ENCODE peak calls at places on chromosome X, in four cellular contexts. P, C, H and M are unnamed samples.

GRCh38 chrX:95427389-95427788 is 1257.3 kb upstream of the DIAPH2 start:
- DNase-seq in P (no peak), C (no peak), H (peak), M (no peak)

GRCh38 chrX:105821471-105822081 is 763 bp upstream of the NRK start:
- DNase-seq in P (peak), C (peak), H (peak), M (peak)

GRCh38 chrX:20265221-20265725 is 1.4 kb downstream of the RPS6KA3 start:
- DNase-seq in P (peak), C (peak), H (peak), M (peak)

GRCh38 chrX:28549839-28550238 is 37.4 kb upstream of the IL1RAPL1 start:
- DNase-seq in P (peak), C (no peak), H (peak), M (no peak)

GRCh38 chrX:132676102-132676501 is 187.3 kb upstream of the MBNL3 start:
- DNase-seq in P (no peak), C (no peak), H (peak), M (no peak)

GRCh38 chrX:81378550-81378949 is 176.6 kb downstream of the SH3BGRL start:
- DNase-seq in P (no peak), C (no peak), H (no peak), M (no peak)

GRCh38 chrX:17237146-17237545 is 137.9 kb upstream of the NHS start:
- DNase-seq in P (no peak), C (no peak), H (no peak), M (no peak)

GRCh38 chrX:126552313-126553022 is at the start of gene DCAF12L1:
- DNase-seq in P (peak), C (no peak), H (no peak), M (peak)

GRCh38 chrX:105564536-105564935 is 257.8 kb upstream of the NRK start:
- DNase-seq in P (no peak), C (no peak), H (peak), M (no peak)

GRCh38 chrX:47483310-47484268 is 567 bp upstream of the ZNF41 start:
- DNase-seq in P (no peak), C (peak), H (peak), M (no peak)

GRCh38 chrX:109485470-109486340 is 3.8 kb upstream of the GUCY2F start:
- DNase-seq in P (peak), C (peak), H (peak), M (no peak)

GRCh38 chrX:1020634-1021166 is 191.7 kb downstream of the CRLF2 start:
- DNase-seq in P (no peak), C (no peak), H (no peak), M (no peak)

GRCh38 chrX:50751091-50751490 is 62.9 kb downstream of the SHROOM4 start:
- DNase-seq in P (no peak), C (no peak), H (no peak), M (no peak)

GRCh38 chrX:148588649-148589310 is 88.4 kb downstream of the AFF2 start:
- DNase-seq in P (no peak), C (no peak), H (no peak), M (no peak)

GRCh38 chrX:73448379-73448778 is 1.5 kb downstream of the CDX4 start:
- DNase-seq in P (peak), C (no peak), H (no peak), M (no peak)

GRCh38 chrX:51461053-51462050 is 35.0 kb downstream of the NUDT11 start:
- DNase-seq in P (peak), C (peak), H (peak), M (no peak)

GRCh38 chrX:13285229-13285628 is 34.6 kb downstream of the ATXN3L start:
- DNase-seq in P (no peak), C (no peak), H (no peak), M (no peak)

GRCh38 chrX:129622757-129623301 is 31.9 kb downstream of the APLN start:
- DNase-seq in P (peak), C (no peak), H (no peak), M (no peak)

GRCh38 chrX:132227383-132228112 is 8.3 kb upstream of the RAP2C start:
- DNase-seq in P (no peak), C (no peak), H (no peak), M (no peak)

GRCh38 chrX:24982306-24982965 is 33.3 kb downstream of the ARX start:
- DNase-seq in P (no peak), C (no peak), H (no peak), M (no peak)

GRCh38 chrX:154594491-154594890 is 9.6 kb downstream of the CTAG1A start:
- DNase-seq in P (no peak), C (no peak), H (no peak), M (no peak)

GRCh38 chrX:105876658-105877057 is 54.3 kb downstream of the NRK start:
- DNase-seq in P (no peak), C (no peak), H (peak), M (no peak)

GRCh38 chrX:46913710-46914109 is 1.5 kb downstream of the JADE3 start:
- DNase-seq in P (no peak), C (peak), H (peak), M (peak)

GRCh38 chrX:131626681-131627296 is 82.9 kb downstream of the OR13H1 start:
- DNase-seq in P (no peak), C (peak), H (peak), M (no peak)

GRCh38 chrX:1902901-1903379 is 288.1 kb downstream of the ASMT start:
- DNase-seq in P (no peak), C (no peak), H (no peak), M (no peak)

GRCh38 chrX:13598877-13599276 is 29.5 kb downstream of the EGFL6 start:
- DNase-seq in P (no peak), C (peak), H (peak), M (no peak)

GRCh38 chrX:130024127-130024526 is 41.7 kb downstream of the BCORL1 start:
- DNase-seq in P (peak), C (peak), H (peak), M (peak)

GRCh38 chrX:9458516-9459078 is 6.3 kb upstream of the TBL1X start:
- DNase-seq in P (no peak), C (no peak), H (no peak), M (no peak)

GRCh38 chrX:86349115-86349514 is 200.9 kb downstream of the DACH2 start:
- DNase-seq in P (peak), C (no peak), H (no peak), M (no peak)

GRCh38 chrX:100973411-100973810 is 3.9 kb downstream of the ARL13A start:
- DNase-seq in P (no peak), C (no peak), H (peak), M (no peak)

GRCh38 chrX:115147220-115147619 is 42.0 kb upstream of the RBMXL3 start:
- DNase-seq in P (no peak), C (peak), H (peak), M (no peak)

GRCh38 chrX:37472836-37473235 is 98.6 kb upstream of the LANCL3 start:
- DNase-seq in P (no peak), C (no peak), H (no peak), M (no peak)

GRCh38 chrX:20037182-20037581 is 46.3 kb upstream of the BCLAF3 start:
- DNase-seq in P (no peak), C (no peak), H (no peak), M (no peak)

GRCh38 chrX:151982217-151982616 is 7.7 kb upstream of the GABRE start:
- DNase-seq in P (no peak), C (no peak), H (peak), M (no peak)

GRCh38 chrX:132330156-132330729 is 111.0 kb upstream of the RAP2C start:
- DNase-seq in P (no peak), C (no peak), H (no peak), M (no peak)

GRCh38 chrX:111270339-111270738 is at the start of gene CAPN6:
- DNase-seq in P (peak), C (no peak), H (peak), M (peak)

GRCh38 chrX:31500920-31501319 is 429.1 kb upstream of the FTHL17 start:
- DNase-seq in P (no peak), C (no peak), H (no peak), M (no peak)

GRCh38 chrX:53256446-53257041 is 24.8 kb downstream of the IQSEC2 start:
- DNase-seq in P (peak), C (peak), H (no peak), M (no peak)

GRCh38 chrX:129769467-129770154 is 10.1 kb upstream of the SASH3 start:
- DNase-seq in P (no peak), C (no peak), H (no peak), M (no peak)

DNA sequence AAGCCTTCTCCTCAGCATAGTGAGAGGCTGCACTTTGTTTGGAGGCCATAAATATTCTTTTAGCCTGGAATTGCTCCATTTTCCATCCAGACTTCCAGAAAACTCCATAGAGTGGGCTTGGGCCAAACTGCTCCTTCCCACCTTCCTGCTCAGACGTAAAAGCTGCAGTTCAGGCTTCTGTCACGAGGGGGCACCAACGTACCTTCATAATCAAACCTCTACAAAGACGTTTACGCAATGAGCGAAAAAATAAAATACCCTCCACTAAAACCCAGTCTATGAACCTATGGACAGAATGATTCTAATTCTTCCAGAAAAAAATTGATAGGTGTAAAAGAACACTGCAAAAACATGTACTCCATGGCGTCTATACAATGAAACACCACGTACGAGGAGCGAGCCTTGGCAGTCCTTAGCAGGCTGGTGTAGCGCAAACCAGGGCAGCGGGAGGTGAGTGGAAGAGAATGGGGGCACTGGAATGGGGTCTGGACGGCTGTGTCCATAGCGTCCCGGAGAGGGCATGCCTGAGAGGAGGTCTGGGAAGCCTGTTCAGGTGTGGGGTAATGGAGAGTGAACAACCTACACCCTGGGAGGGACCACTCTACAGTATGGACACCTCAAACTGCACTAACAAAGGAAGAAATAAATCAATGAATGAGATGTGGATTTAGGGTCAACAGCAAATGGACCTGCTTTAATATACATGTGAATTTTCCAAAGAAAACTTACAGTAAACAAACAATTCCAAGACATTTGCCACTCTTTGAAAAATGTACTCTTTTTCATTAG is 14.3 kb upstream of the RAB40A start:
- DNase-seq in P (peak), C (peak), H (peak), M (peak)
- H3K9ac ChIP-seq in P (no peak), C (no peak), H (peak), M (peak)

DNA sequence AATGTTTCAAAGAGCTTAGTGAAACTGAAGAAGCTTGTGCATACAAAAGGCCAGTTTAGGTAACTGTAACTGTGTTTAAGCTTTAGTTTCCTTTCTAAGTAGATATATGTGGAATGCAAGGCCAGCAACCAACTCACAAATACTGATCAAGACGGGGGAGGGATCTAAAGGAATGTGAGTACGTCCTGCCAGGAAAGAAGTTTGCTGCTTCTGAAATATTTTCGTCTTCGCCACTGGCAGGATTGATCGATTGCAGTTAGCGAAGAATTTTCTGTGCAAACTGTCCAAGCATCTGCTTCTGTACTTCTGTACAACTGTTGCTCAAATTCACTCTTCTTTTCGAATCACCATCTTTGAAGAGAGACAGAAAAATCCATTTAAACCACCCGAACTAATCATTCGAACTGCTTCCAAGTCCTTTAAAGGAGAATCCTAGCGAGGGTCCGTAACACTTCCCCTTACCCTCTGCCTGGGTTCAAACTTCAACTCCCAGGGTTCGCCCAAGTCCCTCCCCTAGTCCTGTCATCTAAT is 373 bp upstream of the INTS6L start:
- DNase-seq in P (no peak), C (no peak), H (no peak), M (no peak)
- H3K27ac ChIP-seq in P (no peak), C (no peak), H (no peak), M (peak)

DNA sequence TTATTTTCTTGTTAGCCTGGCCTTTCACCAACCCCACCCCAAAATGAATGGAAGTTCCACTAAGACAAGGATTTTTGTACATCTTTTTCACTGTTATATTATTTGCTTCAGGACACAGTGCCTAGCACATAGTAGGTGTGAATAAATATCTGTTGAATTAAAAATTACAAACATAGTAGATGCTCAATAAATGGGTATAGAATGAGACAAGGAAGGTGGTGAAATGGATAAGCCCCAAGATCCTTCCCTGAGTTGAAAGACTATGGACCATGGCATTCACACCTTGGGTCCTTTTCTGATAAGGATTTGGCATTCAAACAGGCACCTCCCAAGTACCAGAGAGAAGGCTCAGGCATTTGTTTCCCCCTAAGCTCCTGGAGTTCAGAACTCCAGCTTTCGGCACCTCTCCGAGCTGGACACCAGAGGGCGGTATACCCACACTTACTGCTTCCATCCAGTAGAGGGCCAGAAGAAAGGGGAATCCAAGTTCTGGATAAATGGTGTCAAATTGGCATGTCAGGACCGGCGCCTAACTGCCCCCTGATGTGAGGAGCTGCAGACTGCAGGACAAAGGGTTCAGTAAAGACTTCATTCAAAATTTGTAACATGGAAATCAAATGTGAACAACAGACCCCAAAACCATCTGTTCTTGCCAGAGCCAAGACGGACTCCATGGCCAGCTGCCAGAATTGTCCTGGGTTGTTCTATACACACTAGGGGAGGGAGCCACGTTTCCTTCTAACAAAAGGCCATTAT is 193.0 kb downstream of the GPC3 start:
- DNase-seq in P (peak), C (peak), H (peak), M (peak)
- H3K9ac ChIP-seq in P (no peak), C (no peak), H (no peak), M (no peak)

GRCh38 chrX:70434352-70434866 is 10.2 kb upstream of the DLG3 start:
- DNase-seq in P (peak), C (peak), H (peak), M (peak)
- H3K27ac ChIP-seq in P (no peak), C (peak), H (peak), M (peak)

GRCh38 chrX:49163555-49164419 is 1.2 kb downstream of the MAGIX start:
- DNase-seq in P (peak), C (peak), H (peak), M (peak)
- H3K9ac ChIP-seq in P (no peak), C (peak), H (peak), M (no peak)

GRCh38 chrX:107731831-107732502 is 43.6 kb downstream of the TSC22D3 start:
- DNase-seq in P (peak), C (peak), H (peak), M (peak)

GRCh38 chrX:107728342-107729099 is 47.1 kb downstream of the TSC22D3 start:
- DNase-seq in P (no peak), C (no peak), H (no peak), M (no peak)

GRCh38 chrX:107730298-107730655 is 45.3 kb downstream of the TSC22D3 start:
- DNase-seq in P (no peak), C (no peak), H (no peak), M (no peak)

GRCh38 chrX:107730991-107731766 is 44.4 kb downstream of the TSC22D3 start:
- DNase-seq in P (no peak), C (no peak), H (peak), M (no peak)

DNA sequence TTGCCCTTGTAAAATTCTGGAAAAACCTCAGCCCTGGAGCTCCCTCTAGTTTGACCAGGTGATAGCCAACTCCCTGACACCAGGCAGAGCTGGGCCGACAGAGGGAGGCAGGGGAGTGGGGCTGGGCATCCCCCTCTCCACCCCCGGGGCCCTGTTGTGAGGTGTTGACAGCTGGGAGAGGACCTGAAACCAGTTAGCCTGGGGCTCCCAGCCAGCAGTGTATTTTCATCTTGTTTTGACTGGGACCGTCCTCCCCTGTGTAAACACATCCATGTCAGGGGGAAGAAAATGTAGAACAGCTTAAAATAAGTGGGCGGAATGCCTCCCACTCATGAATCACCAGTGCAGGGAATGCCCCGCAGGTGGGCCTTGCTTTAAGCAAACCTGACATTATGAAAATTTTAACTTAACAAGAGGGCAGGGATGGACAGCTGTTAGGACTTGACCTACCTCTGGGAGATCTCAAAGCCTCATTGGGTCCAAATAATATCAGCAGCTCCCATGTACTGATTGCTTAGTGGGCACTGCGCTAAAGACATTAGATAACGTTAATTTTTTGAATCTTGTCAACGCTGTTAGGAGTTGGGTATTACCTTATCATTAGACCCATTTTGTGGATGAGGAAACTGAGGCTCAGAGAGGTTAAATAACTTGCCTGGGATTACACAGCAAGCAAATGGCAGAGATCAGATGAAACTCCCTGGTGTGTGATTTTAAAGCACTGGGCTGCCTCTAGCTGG is 45.9 kb downstream of the TSC22D3 start:
- DNase-seq in P (peak), C (no peak), H (peak), M (no peak)
- H3K27ac ChIP-seq in P (no peak), C (no peak), H (no peak), M (no peak)

GRCh38 chrX:150366951-150367545 is 3.9 kb downstream of the MAMLD1 start:
- DNase-seq in P (peak), C (no peak), H (peak), M (no peak)

GRCh38 chrX:150364347-150365050 is 1.4 kb downstream of the MAMLD1 start:
- DNase-seq in P (peak), C (peak), H (peak), M (peak)

GRCh38 chrX:150363561-150364346 is 637 bp downstream of the MAMLD1 start:
- DNase-seq in P (peak), C (peak), H (peak), M (peak)

GRCh38 chrX:150365953-150366911 is 3.1 kb downstream of the MAMLD1 start:
- DNase-seq in P (peak), C (no peak), H (peak), M (peak)

DNA sequence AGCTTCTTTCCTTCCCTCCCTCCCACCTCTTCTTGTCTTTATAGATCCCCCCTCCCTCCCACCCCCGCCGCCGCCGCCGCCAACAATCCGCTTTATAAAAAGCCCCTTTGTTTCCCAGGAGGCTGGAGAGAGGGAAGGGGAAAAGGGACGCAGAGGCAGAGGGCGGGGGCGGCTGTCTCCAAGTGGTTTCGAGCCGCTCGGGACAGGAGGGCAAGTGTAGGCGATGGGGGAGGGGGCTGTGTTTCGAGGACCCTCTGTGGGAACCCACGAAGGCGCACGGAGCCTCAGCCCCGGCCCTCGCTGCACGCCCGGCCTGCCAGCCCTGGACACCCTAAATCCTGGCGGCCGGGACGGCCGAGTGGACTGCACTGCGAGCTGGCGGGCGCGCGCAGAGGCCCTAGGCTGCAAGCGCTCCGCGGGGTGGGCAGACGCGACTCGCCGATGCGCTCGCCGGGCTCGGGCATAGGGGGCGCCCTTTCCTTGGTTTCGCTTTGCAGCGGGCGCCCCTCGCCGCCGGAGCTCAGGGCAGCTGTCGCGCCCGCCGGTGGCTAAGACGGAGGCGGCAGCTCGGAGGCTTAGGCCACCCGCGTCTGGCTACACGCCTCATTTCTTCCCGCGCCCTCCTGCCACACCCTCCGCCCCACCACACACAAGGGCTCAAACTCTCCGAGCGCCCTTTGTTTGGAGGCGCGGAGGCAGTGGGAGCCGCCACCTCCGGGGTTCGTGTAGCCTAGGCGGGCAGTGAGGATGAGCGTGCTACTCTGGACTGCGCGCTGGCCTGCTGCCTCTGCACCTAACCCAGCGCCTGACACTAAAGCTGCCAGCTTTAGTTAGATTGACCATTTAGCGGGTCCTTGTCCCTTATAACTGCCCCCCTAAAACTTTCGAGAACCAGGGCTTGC is 2.2 kb downstream of the MAMLD1 start:
- DNase-seq in P (peak), C (peak), H (peak), M (peak)
- H3K9ac ChIP-seq in P (no peak), C (peak), H (peak), M (peak)